ENCODE peak calls at places on chromosomes 6 and 20, in seven cellular contexts. D is stomach, V is suprapubic skin, Q is ovary, I is H1, X is A549, O is sigmoid colon. F is an unnamed sample.
A peak's percentile ranks its signal among the peaks of the same experiment; 100 is the strongest.

GRCh38 chr6:152398316-152398715 is 238.8 kb downstream of the SYNE1 start:
- DNase-seq in V (no peak), O (no peak), Q (no peak), I (no peak), D (no peak), X (no peak), F (no peak)

GRCh38 chr6:168024951-168025510 is 27.6 kb downstream of the KIF25 start:
- DNase-seq in I (no peak), D (no peak), Q (no peak), V (no peak), O (no peak), X (no peak), F (no peak)

GRCh38 chr20:56974499-56975250 is 291.8 kb downstream of the BMP7 start:
- DNase-seq in X (peak; percentile 81), O (no peak), I (peak; percentile 38), D (peak; percentile 31), Q (no peak), V (no peak), F (peak; percentile 36)

GRCh38 chr6:38567436-38567835 is 72.3 kb downstream of the BTBD9 start:
- DNase-seq in V (peak; percentile 78), D (peak; percentile 44), Q (peak; percentile 87), O (peak; percentile 89), X (peak; percentile 44), I (no peak), F (no peak)

GRCh38 chr6:166435574-166435973 is 52.8 kb upstream of the MPC1 start:
- DNase-seq in O (no peak), V (no peak), Q (no peak), X (no peak), D (peak; percentile 31), I (no peak), F (no peak)

GRCh38 chr6:161544801-161545490 is 271.1 kb upstream of the AGPAT4 start:
- DNase-seq in O (no peak), I (no peak), X (no peak), D (no peak), V (no peak), Q (no peak), F (no peak)

GRCh38 chr6:27591660-27592059 is 118.8 kb upstream of the ZNF184 start:
- DNase-seq in Q (no peak), X (peak; percentile 74), I (no peak), O (no peak), D (no peak), V (no peak), F (no peak)

GRCh38 chr6:49522710-49523593 is 23.2 kb downstream of the GLYATL3 start:
- DNase-seq in Q (no peak), O (no peak), I (no peak), X (peak; percentile 17), D (no peak), V (no peak), F (no peak)

GRCh38 chr6:88722691-88723090 is 240.7 kb downstream of the RNGTT start:
- DNase-seq in I (no peak), O (no peak), X (no peak), Q (no peak), D (no peak), V (no peak), F (no peak)

GRCh38 chr6:90478278-90478677 is 108.6 kb downstream of the MAP3K7 start:
- DNase-seq in V (no peak), O (no peak), Q (no peak), X (no peak), I (peak; percentile 31), D (no peak), F (no peak)

GRCh38 chr6:73388800-73389512 is 5.7 kb upstream of the DDX43 start:
- DNase-seq in I (peak; percentile 77), O (peak; percentile 67), D (peak; percentile 58), X (peak; percentile 75), Q (peak; percentile 24), V (no peak), F (peak; percentile 70)

GRCh38 chr20:48940170-48940569 is 18.7 kb downstream of the ARFGEF2 start:
- DNase-seq in O (no peak), D (no peak), X (no peak), V (no peak), I (no peak), Q (no peak), F (no peak)

GRCh38 chr6:11732036-11732545 is 46.5 kb downstream of the ADTRP start:
- DNase-seq in Q (no peak), X (no peak), O (peak; percentile 84), I (no peak), D (peak; percentile 34), V (peak; percentile 91), F (no peak)

GRCh38 chr20:59807909-59808728 is 125.3 kb downstream of the SYCP2 start:
- DNase-seq in V (peak; percentile 27), O (peak; percentile 50), D (peak; percentile 13), I (no peak), X (no peak), Q (no peak), F (no peak)

GRCh38 chr6:72272958-72273357 is 348.9 kb upstream of the KCNQ5 start:
- DNase-seq in X (no peak), D (no peak), Q (no peak), I (no peak), O (no peak), V (no peak), F (no peak)

GRCh38 chr6:136014454-136015421 is 163.2 kb downstream of the PDE7B start:
- DNase-seq in Q (peak; percentile 52), V (no peak), I (no peak), O (no peak), X (peak; percentile 96), D (no peak), F (no peak)

GRCh38 chr6:151958332-151958731 is 150.8 kb downstream of the ESR1 start:
- DNase-seq in O (no peak), V (no peak), Q (no peak), I (no peak), X (no peak), D (no peak), F (no peak)

GRCh38 chr6:11198663-11199603 is 33.5 kb downstream of the NEDD9 start:
- DNase-seq in D (no peak), Q (no peak), V (no peak), I (no peak), O (no peak), X (no peak), F (no peak)

GRCh38 chr20:24027229-24027628 is 38.6 kb upstream of the GGTLC1 start:
- DNase-seq in Q (no peak), V (peak; percentile 80), I (no peak), X (no peak), O (peak; percentile 74), D (peak; percentile 40), F (peak; percentile 66)

GRCh38 chr6:162151050-162151658 is 576.4 kb downstream of the PRKN start:
- DNase-seq in I (no peak), V (no peak), O (no peak), Q (no peak), D (no peak), X (no peak), F (no peak)

GRCh38 chr6:42292002-42292735 is 74.5 kb upstream of the MRPS10 start:
- DNase-seq in Q (no peak), V (no peak), D (no peak), I (no peak), X (peak; percentile 63), O (no peak), F (no peak)

GRCh38 chr6:66623050-66623449 is 916.0 kb upstream of the EYS start:
- DNase-seq in V (no peak), X (no peak), Q (no peak), I (no peak), O (no peak), D (no peak), F (no peak)

GRCh38 chr6:80607814-80608391 is 501.4 kb downstream of the BCKDHB start:
- DNase-seq in V (no peak), D (no peak), I (no peak), X (peak; percentile 26), Q (no peak), O (no peak), F (no peak)

GRCh38 chr6:92376711-92377110 is 1042.6 kb downstream of the EPHA7 start:
- DNase-seq in Q (no peak), O (no peak), D (no peak), V (no peak), I (no peak), X (no peak), F (no peak)

GRCh38 chr6:44067760-44068139 is 59.5 kb downstream of the MRPL14 start:
- DNase-seq in X (no peak), Q (no peak), V (no peak), O (no peak), I (no peak), D (no peak), F (no peak)

GRCh38 chr20:12049125-12049524 is 131.4 kb downstream of the BTBD3 start:
- DNase-seq in V (no peak), D (no peak), Q (no peak), I (no peak), O (no peak), X (no peak), F (no peak)

GRCh38 chr6:150640556-150641206 is 41.0 kb downstream of the PLEKHG1 start:
- DNase-seq in V (no peak), O (no peak), I (no peak), D (no peak), X (no peak), Q (no peak), F (no peak)
- TF ChIP-seq POLR2A in V (no peak), O (no peak), I (no peak), D (no peak), X (no peak), Q (no peak), F (no peak)

DNA sequence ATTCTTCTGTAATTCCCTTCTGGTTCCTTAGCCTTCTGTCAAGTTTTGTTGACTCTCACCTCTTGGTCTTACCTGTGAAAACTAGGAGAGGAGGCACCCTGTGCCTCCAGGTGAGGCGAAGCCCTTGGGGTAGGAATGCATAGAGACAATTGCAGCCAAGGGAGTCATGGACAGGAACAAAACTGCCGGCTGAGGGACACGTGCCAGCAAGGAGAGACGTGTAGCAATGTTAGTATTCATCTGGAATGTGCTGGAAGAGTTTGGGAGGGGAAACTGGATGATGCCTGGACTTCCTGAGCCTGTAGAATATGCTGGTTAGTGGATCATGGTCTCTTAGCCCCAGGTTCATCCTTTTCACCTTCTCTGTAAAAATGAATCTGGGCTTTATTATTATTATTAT is 3.9 kb upstream of the TIAM2 start:
- DNase-seq in X (no peak), D (no peak), O (no peak), I (no peak), Q (no peak), V (no peak), F (no peak)
- TF ChIP-seq EP300 in X (no peak), D (no peak), O (no peak), I (no peak), Q (no peak), V (no peak), F (no peak)

DNA sequence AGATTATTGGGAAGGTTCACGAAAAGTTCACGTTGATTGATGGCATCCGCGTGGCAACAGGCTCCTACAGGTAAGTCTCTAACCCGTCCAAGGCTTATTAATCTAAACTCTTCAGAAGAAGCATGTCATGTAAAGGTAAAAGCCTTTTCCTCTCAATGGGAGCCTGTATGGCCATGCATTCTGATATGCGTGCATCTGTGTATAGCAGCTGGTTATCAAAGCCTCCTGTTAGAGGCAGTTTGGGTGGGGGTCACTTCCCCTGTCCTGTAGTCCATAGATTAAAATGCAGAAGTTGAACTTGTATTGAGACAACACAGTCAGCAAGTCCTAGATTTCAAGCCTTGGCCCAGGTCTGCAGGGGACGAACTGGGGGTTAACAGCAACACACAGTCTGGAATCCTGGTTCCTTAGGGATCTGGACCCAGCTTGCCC is 14.2 kb upstream of the DHX35 start:
- DNase-seq in X (no peak), I (no peak), O (no peak), D (no peak), V (no peak), Q (no peak), F (no peak)
- TF ChIP-seq POLR2A in X (no peak), I (peak; percentile 47), O (no peak), D (no peak), V (no peak), Q (no peak), F (no peak)

GRCh38 chr6:18147160-18147559 is 7.7 kb downstream of the TPMT start:
- DNase-seq in O (no peak), I (no peak), X (no peak), Q (no peak), D (no peak), V (no peak), F (no peak)
- TF ChIP-seq EP300 in O (no peak), I (no peak), X (no peak), Q (no peak), D (no peak), V (no peak), F (no peak)

F was measured in upper lobe of left lung.